ENCODE peak calls at places on chromosomes 16 and 17, in four cellular contexts. One of them, this sample, is unnamed.

GRCh38 chr16:49014300-49015188 is 267.1 kb downstream of the CBLN1 start:
- DNase-seq in Peyer's patch: no peak
- DNase-seq in uterus: no peak
- DNase-seq in breast epithelium: no peak
- DNase-seq in this sample: no peak

GRCh38 chr16:50071075-50071671 is 5.4 kb downstream of the HEATR3 start:
- DNase-seq in Peyer's patch: no peak
- DNase-seq in breast epithelium: no peak
- DNase-seq in uterus: no peak
- DNase-seq in this sample: no peak

GRCh38 chr17:50609376-50610074 is 25.2 kb upstream of the ABCC3 start:
- DNase-seq in breast epithelium: no peak
- DNase-seq in uterus: no peak
- DNase-seq in Peyer's patch: no peak
- DNase-seq in this sample: no peak

GRCh38 chr17:36933174-36934143 is 3.8 kb upstream of the LHX1 start:
- DNase-seq in breast epithelium: no peak
- DNase-seq in Peyer's patch: no peak
- DNase-seq in uterus: no peak
- DNase-seq in this sample: no peak

GRCh38 chr17:72358465-72358864 is 237.6 kb downstream of the SOX9 start:
- DNase-seq in Peyer's patch: no peak
- DNase-seq in breast epithelium: no peak
- DNase-seq in uterus: no peak
- DNase-seq in this sample: no peak

GRCh38 chr17:39080416-39081179 is 70.8 kb downstream of the PLXDC1 start:
- DNase-seq in breast epithelium: no peak
- DNase-seq in uterus: peak; percentile 65
- DNase-seq in Peyer's patch: no peak
- DNase-seq in this sample: no peak

GRCh38 chr16:3789375-3790067 is 72.2 kb upstream of the TRAP1 start:
- DNase-seq in uterus: no peak
- DNase-seq in Peyer's patch: no peak
- DNase-seq in breast epithelium: no peak
- DNase-seq in this sample: no peak

GRCh38 chr16:15946257-15947044 is 3.0 kb upstream of the ABCC1 start:
- DNase-seq in breast epithelium: no peak
- DNase-seq in uterus: no peak
- DNase-seq in Peyer's patch: no peak
- DNase-seq in this sample: no peak

GRCh38 chr17:27975146-27976011 is 67.1 kb upstream of the NLK start:
- DNase-seq in breast epithelium: no peak
- DNase-seq in Peyer's patch: no peak
- DNase-seq in uterus: no peak
- DNase-seq in this sample: no peak

GRCh38 chr17:47257651-47258339 is 4.2 kb downstream of the ITGB3 start:
- DNase-seq in Peyer's patch: no peak
- DNase-seq in uterus: no peak
- DNase-seq in breast epithelium: no peak
- DNase-seq in this sample: no peak

GRCh38 chr16:86227801-86228200 is 282.5 kb upstream of the FOXF1 start:
- DNase-seq in Peyer's patch: no peak
- DNase-seq in uterus: no peak
- DNase-seq in breast epithelium: peak; percentile 44
- DNase-seq in this sample: peak; percentile 17

GRCh38 chr16:19879241-19879792 is 5.3 kb downstream of the GPRC5B start:
- DNase-seq in breast epithelium: no peak
- DNase-seq in Peyer's patch: no peak
- DNase-seq in uterus: no peak
- DNase-seq in this sample: no peak

GRCh38 chr16:69328854-69329316 is 1.5 kb downstream of the PDF start:
- DNase-seq in Peyer's patch: no peak
- DNase-seq in uterus: peak; percentile 13
- DNase-seq in breast epithelium: no peak
- DNase-seq in this sample: no peak

GRCh38 chr16:24145927-24146326 is 110.2 kb upstream of the CACNG3 start:
- DNase-seq in uterus: no peak
- DNase-seq in breast epithelium: no peak
- DNase-seq in Peyer's patch: no peak
- DNase-seq in this sample: no peak

GRCh38 chr17:48131216-48131824 is 23.8 kb downstream of the SNX11 start:
- DNase-seq in uterus: peak; percentile 41
- DNase-seq in Peyer's patch: peak; percentile 59
- DNase-seq in breast epithelium: no peak
- DNase-seq in this sample: peak; percentile 40

GRCh38 chr17:51869387-51869786 is 289.1 kb downstream of the CA10 start:
- DNase-seq in Peyer's patch: no peak
- DNase-seq in uterus: no peak
- DNase-seq in breast epithelium: no peak
- DNase-seq in this sample: no peak

GRCh38 chr16:2691491-2692248 is 9.3 kb downstream of the KCTD5 start:
- DNase-seq in uterus: no peak
- DNase-seq in Peyer's patch: no peak
- DNase-seq in breast epithelium: no peak
- DNase-seq in this sample: peak; percentile 80

GRCh38 chr16:4340443-4340842 is 10.7 kb downstream of the PAM16 start:
- DNase-seq in uterus: no peak
- DNase-seq in breast epithelium: no peak
- DNase-seq in Peyer's patch: no peak
- DNase-seq in this sample: no peak

DNA sequence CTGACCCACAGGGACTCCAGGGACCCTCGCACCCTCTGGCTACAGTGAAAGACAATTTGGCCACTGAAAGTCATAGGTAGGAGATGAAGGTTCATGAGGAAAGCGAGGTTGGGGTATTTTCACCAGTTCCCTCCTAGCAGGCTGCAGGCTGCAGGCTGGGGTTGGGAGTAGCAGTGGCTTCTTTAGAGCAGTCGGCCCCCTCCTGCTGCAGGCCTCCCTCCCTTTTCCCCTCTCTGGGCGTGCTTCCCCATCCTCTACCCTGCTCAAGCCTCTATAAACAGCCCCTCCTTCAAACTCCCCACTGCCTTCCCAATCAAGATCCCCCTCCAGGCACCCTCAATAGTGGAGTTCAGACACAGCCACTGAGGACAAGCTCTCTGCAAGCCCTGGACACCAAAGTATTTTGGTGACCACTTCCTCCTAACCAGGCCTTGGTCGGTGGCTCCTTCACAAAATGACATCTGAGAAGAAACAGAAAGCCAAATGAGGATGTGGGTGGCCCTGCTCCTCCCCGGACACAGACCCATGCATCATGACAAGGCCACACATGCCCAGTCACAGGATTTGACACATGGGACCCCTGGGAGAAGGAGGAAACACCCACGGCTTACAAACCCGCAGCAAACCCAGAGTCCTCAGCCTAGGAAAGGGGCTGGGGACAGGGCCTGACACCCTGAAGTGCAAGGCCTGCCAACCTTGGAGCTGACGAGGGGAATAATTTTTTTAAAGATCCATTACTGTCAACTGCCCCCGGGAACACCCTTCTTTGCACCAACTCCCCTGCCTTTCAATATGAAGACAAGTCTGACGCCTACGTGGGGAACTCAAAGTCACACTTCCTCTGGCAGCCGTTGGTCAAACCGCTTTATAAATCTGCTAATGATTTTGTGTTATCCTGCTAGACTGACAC is 41.6 kb downstream of the GAS7 start:
- DNase-seq in Peyer's patch: peak; percentile 49
- DNase-seq in breast epithelium: no peak
- DNase-seq in uterus: no peak
- DNase-seq in this sample: peak; percentile 30
- TF ChIP-seq POLR2A in Peyer's patch: no peak
- TF ChIP-seq POLR2A in breast epithelium: no peak
- TF ChIP-seq POLR2A in uterus: no peak
- TF ChIP-seq POLR2A in this sample: no peak

GRCh38 chr16:85178596-85178995 is 66.3 kb upstream of the CIBAR2 start:
- DNase-seq in Peyer's patch: no peak
- DNase-seq in breast epithelium: no peak
- DNase-seq in uterus: no peak
- DNase-seq in this sample: no peak
- H3K4me1 ChIP-seq in Peyer's patch: no peaks in the 10 kb centered on the region
- H3K4me1 ChIP-seq in breast epithelium: no peaks in the 10 kb centered on the region
- H3K4me1 ChIP-seq in uterus: peaks cover 2% of the 10 kb centered on the region
- H3K4me1 ChIP-seq in this sample: peaks cover 36% of the 10 kb centered on the region

GRCh38 chr16:78259883-78260282 is 160.4 kb downstream of the WWOX start:
- DNase-seq in uterus: no peak
- DNase-seq in Peyer's patch: no peak
- DNase-seq in breast epithelium: no peak
- DNase-seq in this sample: no peak
- TF ChIP-seq CTCF in uterus: no peak
- TF ChIP-seq CTCF in Peyer's patch: no peak
- TF ChIP-seq CTCF in breast epithelium: no peak
- TF ChIP-seq CTCF in this sample: no peak

GRCh38 chr17:41812176-41813038 is at the start of gene FKBP10:
- DNase-seq in breast epithelium: no peak
- DNase-seq in uterus: peak; percentile 81
- DNase-seq in Peyer's patch: peak; percentile 41
- DNase-seq in this sample: peak; percentile 39
- TF ChIP-seq POLR2A in breast epithelium: no peak
- TF ChIP-seq POLR2A in uterus: peak; percentile 13
- TF ChIP-seq POLR2A in Peyer's patch: no peak
- TF ChIP-seq POLR2A in this sample: no peak

GRCh38 chr16:29742683-29743275 is 3.0 kb downstream of the C16orf54 start:
- DNase-seq in breast epithelium: no peak
- DNase-seq in Peyer's patch: no peak
- DNase-seq in uterus: no peak
- DNase-seq in this sample: no peak
- H3K4me1 ChIP-seq in breast epithelium: no peaks in the 10 kb centered on the region
- H3K4me1 ChIP-seq in Peyer's patch: peaks cover 29% of the 10 kb centered on the region
- H3K4me1 ChIP-seq in uterus: no peaks in the 10 kb centered on the region
- H3K4me1 ChIP-seq in this sample: no peaks in the 10 kb centered on the region

DNA sequence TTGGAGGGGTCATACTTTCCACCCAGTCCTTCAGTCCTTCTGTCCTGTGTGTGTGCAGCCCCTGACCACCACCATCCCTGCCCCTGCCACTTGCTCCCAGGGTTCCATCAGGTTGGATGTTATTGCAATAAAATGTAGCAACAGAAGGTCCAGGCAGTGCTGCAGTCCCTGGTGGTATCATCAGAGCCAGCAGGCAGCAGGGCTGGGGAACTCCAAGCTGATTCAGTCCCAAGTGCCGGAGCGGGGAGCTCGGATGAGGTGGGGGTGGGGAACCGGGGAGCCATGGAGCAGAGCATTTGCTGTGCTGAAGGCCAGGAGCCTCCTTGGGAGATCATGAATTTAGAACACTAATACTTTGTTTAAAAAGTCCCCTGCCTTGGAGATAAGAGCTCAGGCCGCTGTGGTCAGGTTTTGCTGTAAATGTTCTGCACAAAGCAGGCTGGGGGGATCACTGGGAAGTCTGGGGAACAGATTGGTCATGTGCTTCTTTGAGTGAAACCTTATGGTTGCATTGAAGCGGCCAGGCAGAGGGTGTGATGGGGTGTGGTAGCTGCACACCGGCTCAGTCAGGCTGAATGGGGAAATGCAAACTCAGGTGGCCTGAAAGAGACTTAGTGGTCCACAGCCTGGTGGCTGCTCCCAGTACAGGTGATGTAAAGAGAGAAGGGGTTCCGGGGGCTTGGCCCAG is 225.9 kb downstream of the SEC14L1 start:
- DNase-seq in Peyer's patch: peak; percentile 69
- DNase-seq in uterus: peak; percentile 30
- DNase-seq in breast epithelium: no peak
- DNase-seq in this sample: no peak
- TF ChIP-seq CTCF in Peyer's patch: no peak
- TF ChIP-seq CTCF in uterus: no peak
- TF ChIP-seq CTCF in breast epithelium: no peak
- TF ChIP-seq CTCF in this sample: no peak

GRCh38 chr17:3977387-3977786 is 13.2 kb upstream of the ATP2A3 start:
- DNase-seq in Peyer's patch: no peak
- DNase-seq in breast epithelium: no peak
- DNase-seq in uterus: no peak
- DNase-seq in this sample: no peak

GRCh38 chr17:3980381-3980975 is 16.2 kb upstream of the ATP2A3 start:
- DNase-seq in uterus: no peak
- DNase-seq in breast epithelium: no peak
- DNase-seq in Peyer's patch: no peak
- DNase-seq in this sample: no peak

GRCh38 chr17:3976675-3977171 is 12.5 kb upstream of the ATP2A3 start:
- DNase-seq in uterus: peak; percentile 36
- DNase-seq in breast epithelium: peak; percentile 93
- DNase-seq in Peyer's patch: no peak
- DNase-seq in this sample: peak; percentile 98

GRCh38 chr17:3979276-3979583 is 15.0 kb upstream of the ATP2A3 start:
- DNase-seq in Peyer's patch: no peak
- DNase-seq in breast epithelium: no peak
- DNase-seq in uterus: no peak
- DNase-seq in this sample: no peak

DNA sequence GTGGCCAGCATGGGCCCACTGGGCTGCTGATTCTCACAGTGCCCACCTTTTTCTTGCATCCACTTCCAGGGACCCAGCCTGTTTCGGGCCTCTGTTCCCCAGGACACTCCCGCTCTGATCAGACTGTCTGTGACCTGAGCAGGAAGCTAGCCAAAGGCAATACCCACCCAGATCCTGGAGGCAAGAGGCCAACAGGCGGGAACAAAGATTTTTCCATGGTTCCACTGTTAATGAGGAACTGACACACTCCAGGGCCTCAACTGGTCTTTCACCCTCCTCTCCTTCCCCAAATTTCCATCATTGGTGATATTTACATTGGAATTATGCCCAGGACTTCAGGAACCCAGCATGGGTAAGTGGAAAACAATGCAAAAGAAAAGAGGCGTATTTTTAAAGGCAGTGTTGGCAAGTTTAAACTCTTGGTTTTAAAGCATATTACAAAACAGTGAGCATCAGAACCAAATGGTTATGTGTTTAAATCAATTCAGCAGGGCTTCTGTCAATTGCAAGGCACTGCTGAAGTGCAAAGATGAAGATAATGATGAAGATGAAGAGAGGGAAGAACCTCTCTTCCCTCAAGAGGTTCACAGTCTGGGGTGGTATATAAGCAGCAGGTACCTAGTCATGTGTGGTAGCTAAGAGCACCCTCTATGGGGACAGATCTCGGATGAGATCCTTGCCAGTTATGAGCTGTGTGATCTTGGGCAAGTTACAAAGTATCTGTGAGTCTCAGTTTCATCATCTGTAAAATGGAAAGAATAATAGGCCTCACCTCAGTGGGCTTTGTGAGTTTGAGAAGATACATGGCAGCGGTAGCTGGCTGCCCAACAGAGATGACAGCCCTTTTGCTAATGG is 14.4 kb upstream of the ATP2A3 start:
- DNase-seq in uterus: no peak
- DNase-seq in Peyer's patch: no peak
- DNase-seq in breast epithelium: no peak
- DNase-seq in this sample: peak; percentile 78
- TF ChIP-seq POLR2A in uterus: no peak
- TF ChIP-seq POLR2A in Peyer's patch: no peak
- TF ChIP-seq POLR2A in breast epithelium: no peak
- TF ChIP-seq POLR2A in this sample: no peak

DNA sequence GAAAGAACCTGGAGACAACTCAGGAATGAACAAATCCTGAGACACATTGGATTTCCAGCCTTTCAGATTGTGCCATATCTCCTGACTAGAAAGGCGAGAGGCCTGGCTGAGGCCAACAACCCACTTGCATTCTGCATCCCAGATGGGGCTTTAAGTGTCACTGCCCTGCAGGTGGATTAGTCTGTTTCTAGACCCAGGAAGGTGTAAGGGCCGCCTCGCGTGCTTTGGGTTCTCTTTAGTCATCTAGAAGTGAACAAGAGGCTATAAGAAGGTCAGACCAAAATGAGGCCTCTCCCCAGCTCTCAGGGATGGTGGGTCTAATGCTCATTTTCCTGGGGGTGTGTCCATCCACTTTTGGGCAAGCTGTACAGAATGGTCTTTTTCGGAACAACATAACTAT is 4.9 kb downstream of the SAP30BP start:
- DNase-seq in breast epithelium: no peak
- DNase-seq in uterus: no peak
- DNase-seq in Peyer's patch: no peak
- DNase-seq in this sample: no peak
- H3K4me1 ChIP-seq in breast epithelium: no peaks in the 10 kb centered on the region
- H3K4me1 ChIP-seq in uterus: peaks cover 5% of the 10 kb centered on the region
- H3K4me1 ChIP-seq in Peyer's patch: peaks cover 5% of the 10 kb centered on the region
- H3K4me1 ChIP-seq in this sample: peaks cover 43% of the 10 kb centered on the region

This sample was measured in stomach.